ENCODE peak calls at places on chromosomes 3 and 15, in seven cellular contexts. One of them, this sample, is unnamed.

GRCh38 chr15:33621156-33621555 is 310.4 kb downstream of the RYR3 start:
- DNase-seq in right lobe of liver: no peak
- DNase-seq in fibroblast of villous mesenchyme: no peak
- DNase-seq in spleen: no peak
- DNase-seq in psoas muscle: no peak
- DNase-seq in IMR-90: no peak
- DNase-seq in OCI-LY7: no peak
- DNase-seq in this sample: no peak

GRCh38 chr15:89823836-89824606 is 9.4 kb upstream of the ANPEP start:
- DNase-seq in right lobe of liver: no peak
- DNase-seq in OCI-LY7: no peak
- DNase-seq in psoas muscle: no peak
- DNase-seq in spleen: peak
- DNase-seq in fibroblast of villous mesenchyme: no peak
- DNase-seq in IMR-90: no peak
- DNase-seq in this sample: no peak

GRCh38 chr3:188233320-188233719 is 79.4 kb downstream of the LPP start:
- DNase-seq in OCI-LY7: no peak
- DNase-seq in IMR-90: peak
- DNase-seq in right lobe of liver: no peak
- DNase-seq in fibroblast of villous mesenchyme: no peak
- DNase-seq in psoas muscle: no peak
- DNase-seq in spleen: no peak
- DNase-seq in this sample: no peak

GRCh38 chr3:170539886-170540285 is 46.0 kb downstream of the SLC7A14 start:
- DNase-seq in spleen: no peak
- DNase-seq in fibroblast of villous mesenchyme: no peak
- DNase-seq in right lobe of liver: no peak
- DNase-seq in OCI-LY7: no peak
- DNase-seq in psoas muscle: no peak
- DNase-seq in IMR-90: no peak
- DNase-seq in this sample: no peak

GRCh38 chr15:35141743-35142356 is 56.8 kb upstream of the NANOGP8 start:
- DNase-seq in spleen: no peak
- DNase-seq in OCI-LY7: no peak
- DNase-seq in IMR-90: peak
- DNase-seq in psoas muscle: no peak
- DNase-seq in right lobe of liver: no peak
- DNase-seq in fibroblast of villous mesenchyme: peak
- DNase-seq in this sample: peak

GRCh38 chr15:34717729-34718128 is 37.1 kb downstream of the GJD2 start:
- DNase-seq in fibroblast of villous mesenchyme: no peak
- DNase-seq in OCI-LY7: no peak
- DNase-seq in right lobe of liver: no peak
- DNase-seq in IMR-90: peak
- DNase-seq in psoas muscle: no peak
- DNase-seq in spleen: no peak
- DNase-seq in this sample: no peak

GRCh38 chr15:31352911-31353811 is 26.5 kb downstream of the KLF13 start:
- DNase-seq in OCI-LY7: peak
- DNase-seq in psoas muscle: peak
- DNase-seq in right lobe of liver: no peak
- DNase-seq in IMR-90: peak
- DNase-seq in fibroblast of villous mesenchyme: peak
- DNase-seq in spleen: peak
- DNase-seq in this sample: peak

GRCh38 chr3:149021830-149022229 is 30.5 kb downstream of the GYG1 start:
- DNase-seq in IMR-90: no peak
- DNase-seq in OCI-LY7: no peak
- DNase-seq in psoas muscle: no peak
- DNase-seq in spleen: no peak
- DNase-seq in fibroblast of villous mesenchyme: no peak
- DNase-seq in right lobe of liver: no peak
- DNase-seq in this sample: no peak

GRCh38 chr3:23805228-23805880 is 401 bp upstream of the UBE2E1 start:
- DNase-seq in spleen: no peak
- DNase-seq in psoas muscle: no peak
- DNase-seq in IMR-90: no peak
- DNase-seq in OCI-LY7: peak
- DNase-seq in right lobe of liver: no peak
- DNase-seq in fibroblast of villous mesenchyme: no peak
- DNase-seq in this sample: no peak

GRCh38 chr3:132904-133303 is 63.7 kb upstream of the CHL1 start:
- DNase-seq in OCI-LY7: no peak
- DNase-seq in psoas muscle: no peak
- DNase-seq in spleen: no peak
- DNase-seq in right lobe of liver: no peak
- DNase-seq in IMR-90: no peak
- DNase-seq in fibroblast of villous mesenchyme: no peak
- DNase-seq in this sample: no peak

GRCh38 chr15:78205856-78206255 is 28.5 kb downstream of the ACSBG1 start:
- DNase-seq in right lobe of liver: no peak
- DNase-seq in psoas muscle: no peak
- DNase-seq in OCI-LY7: no peak
- DNase-seq in IMR-90: no peak
- DNase-seq in fibroblast of villous mesenchyme: no peak
- DNase-seq in spleen: no peak
- DNase-seq in this sample: no peak

GRCh38 chr3:69420781-69421520 is 35.1 kb upstream of the FRMD4B start:
- DNase-seq in IMR-90: no peak
- DNase-seq in right lobe of liver: peak
- DNase-seq in spleen: no peak
- DNase-seq in fibroblast of villous mesenchyme: no peak
- DNase-seq in psoas muscle: no peak
- DNase-seq in OCI-LY7: no peak
- DNase-seq in this sample: no peak

GRCh38 chr3:29384640-29385039 is 103.8 kb downstream of the RBMS3 start:
- DNase-seq in spleen: no peak
- DNase-seq in fibroblast of villous mesenchyme: peak
- DNase-seq in IMR-90: peak
- DNase-seq in OCI-LY7: no peak
- DNase-seq in right lobe of liver: no peak
- DNase-seq in psoas muscle: no peak
- DNase-seq in this sample: peak

GRCh38 chr15:90309050-90309449 is 43.0 kb upstream of the ZNF774 start:
- DNase-seq in spleen: no peak
- DNase-seq in OCI-LY7: no peak
- DNase-seq in IMR-90: no peak
- DNase-seq in psoas muscle: no peak
- DNase-seq in fibroblast of villous mesenchyme: no peak
- DNase-seq in right lobe of liver: no peak
- DNase-seq in this sample: no peak

GRCh38 chr3:52819936-52820335 is 10.5 kb downstream of the ITIH4 start:
- DNase-seq in psoas muscle: no peak
- DNase-seq in IMR-90: no peak
- DNase-seq in right lobe of liver: no peak
- DNase-seq in spleen: no peak
- DNase-seq in OCI-LY7: no peak
- DNase-seq in fibroblast of villous mesenchyme: no peak
- DNase-seq in this sample: no peak

DNA sequence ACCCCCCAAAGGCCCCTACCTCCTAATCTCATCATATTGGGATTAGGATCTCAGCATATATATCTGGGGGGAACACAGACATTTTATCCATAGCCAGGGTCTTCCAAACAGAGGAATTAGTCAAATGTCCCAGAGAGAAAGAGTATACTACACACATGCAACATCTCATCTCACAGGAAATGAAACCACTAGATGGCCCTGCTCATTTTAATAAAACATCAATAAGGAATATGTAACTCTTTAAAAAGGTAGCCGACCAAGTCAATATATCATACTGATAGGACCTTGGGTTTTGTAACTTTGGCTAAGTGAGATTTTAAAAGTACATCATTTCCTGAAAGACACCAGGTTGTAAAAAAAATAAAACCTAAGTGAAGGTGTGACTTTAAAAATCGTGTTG is 45.6 kb upstream of the THSD4 start:
- DNase-seq in OCI-LY7: no peak
- DNase-seq in psoas muscle: no peak
- DNase-seq in right lobe of liver: no peak
- DNase-seq in IMR-90: no peak
- DNase-seq in spleen: no peak
- DNase-seq in fibroblast of villous mesenchyme: no peak
- DNase-seq in this sample: no peak
- TF ChIP-seq CTCF in OCI-LY7: peak
- TF ChIP-seq CTCF in psoas muscle: no peak
- TF ChIP-seq CTCF in right lobe of liver: no peak
- TF ChIP-seq CTCF in IMR-90: no peak
- TF ChIP-seq CTCF in spleen: no peak
- TF ChIP-seq CTCF in fibroblast of villous mesenchyme: no peak
- TF ChIP-seq CTCF in this sample: peak

GRCh38 chr15:38652183-38652794 is 87.7 kb upstream of the RASGRP1 start:
- DNase-seq in spleen: no peak
- DNase-seq in psoas muscle: no peak
- DNase-seq in fibroblast of villous mesenchyme: no peak
- DNase-seq in OCI-LY7: peak
- DNase-seq in right lobe of liver: no peak
- DNase-seq in IMR-90: no peak
- DNase-seq in this sample: no peak

GRCh38 chr15:38650384-38650783 is 85.8 kb upstream of the RASGRP1 start:
- DNase-seq in spleen: no peak
- DNase-seq in psoas muscle: no peak
- DNase-seq in fibroblast of villous mesenchyme: no peak
- DNase-seq in right lobe of liver: no peak
- DNase-seq in OCI-LY7: peak
- DNase-seq in IMR-90: no peak
- DNase-seq in this sample: no peak

GRCh38 chr15:38650936-38651327 is 86.3 kb upstream of the RASGRP1 start:
- DNase-seq in psoas muscle: no peak
- DNase-seq in IMR-90: no peak
- DNase-seq in right lobe of liver: no peak
- DNase-seq in OCI-LY7: peak
- DNase-seq in fibroblast of villous mesenchyme: no peak
- DNase-seq in spleen: no peak
- DNase-seq in this sample: no peak

GRCh38 chr15:38651328-38652038 is 86.9 kb upstream of the RASGRP1 start:
- DNase-seq in right lobe of liver: no peak
- DNase-seq in OCI-LY7: peak
- DNase-seq in psoas muscle: no peak
- DNase-seq in fibroblast of villous mesenchyme: no peak
- DNase-seq in IMR-90: no peak
- DNase-seq in spleen: peak
- DNase-seq in this sample: no peak

GRCh38 chr15:38652998-38653397 is 88.4 kb upstream of the RASGRP1 start:
- DNase-seq in fibroblast of villous mesenchyme: no peak
- DNase-seq in IMR-90: no peak
- DNase-seq in psoas muscle: no peak
- DNase-seq in OCI-LY7: peak
- DNase-seq in right lobe of liver: no peak
- DNase-seq in spleen: no peak
- DNase-seq in this sample: no peak
- H3K4me3 ChIP-seq in fibroblast of villous mesenchyme: no peak
- H3K4me3 ChIP-seq in IMR-90: no peak
- H3K4me3 ChIP-seq in psoas muscle: no peak
- H3K4me3 ChIP-seq in OCI-LY7: peak
- H3K4me3 ChIP-seq in right lobe of liver: no peak
- H3K4me3 ChIP-seq in spleen: peak
- H3K4me3 ChIP-seq in this sample: no peak

GRCh38 chr3:126939347-126939735 is 43.6 kb upstream of the PLXNA1 start:
- DNase-seq in psoas muscle: no peak
- DNase-seq in fibroblast of villous mesenchyme: no peak
- DNase-seq in OCI-LY7: no peak
- DNase-seq in right lobe of liver: no peak
- DNase-seq in IMR-90: no peak
- DNase-seq in spleen: peak
- DNase-seq in this sample: no peak
- TF ChIP-seq CTCF in psoas muscle: no peak
- TF ChIP-seq CTCF in fibroblast of villous mesenchyme: no peak
- TF ChIP-seq CTCF in OCI-LY7: peak
- TF ChIP-seq CTCF in right lobe of liver: no peak
- TF ChIP-seq CTCF in IMR-90: no peak
- TF ChIP-seq CTCF in spleen: no peak
- TF ChIP-seq CTCF in this sample: peak

DNA sequence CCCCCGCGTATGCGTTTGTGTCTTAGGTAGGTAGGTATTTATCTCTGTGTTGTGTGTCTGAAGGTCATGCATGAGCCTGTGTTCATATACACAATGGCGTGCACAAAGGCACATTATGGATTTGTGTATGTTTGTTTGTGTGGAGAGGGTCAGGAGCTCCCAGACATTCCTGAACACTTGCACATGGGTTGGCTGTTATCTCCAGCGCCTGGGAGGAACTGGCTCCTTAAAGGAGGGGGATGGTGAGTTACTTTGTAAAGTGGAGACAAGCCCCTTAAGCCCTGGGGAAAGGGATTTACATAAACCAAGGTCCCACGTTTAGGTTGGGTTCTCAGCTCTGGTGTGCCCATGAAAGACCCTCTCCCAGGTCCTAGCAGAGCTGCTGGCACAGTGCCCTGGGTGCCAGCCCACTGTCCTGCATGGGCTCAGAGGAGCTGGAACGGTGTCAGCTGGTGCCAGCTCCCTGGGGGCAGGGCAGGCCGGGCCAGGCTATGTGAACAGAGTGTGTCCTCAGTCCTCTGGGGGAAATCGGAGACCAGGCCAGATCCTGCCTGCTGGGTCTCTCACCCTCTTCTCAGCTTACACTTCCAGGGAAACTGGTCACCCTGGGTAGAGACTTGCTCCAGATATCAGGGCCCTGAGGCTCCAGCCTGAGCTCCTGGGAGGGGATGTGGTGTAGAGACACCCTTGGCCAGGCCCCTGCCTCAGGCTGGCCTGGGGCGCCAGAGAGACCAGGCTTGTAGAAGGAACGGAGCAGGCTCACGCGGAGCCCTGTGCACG is 25.1 kb downstream of the SNX33 start:
- DNase-seq in IMR-90: peak
- DNase-seq in psoas muscle: no peak
- DNase-seq in fibroblast of villous mesenchyme: peak
- DNase-seq in right lobe of liver: no peak
- DNase-seq in spleen: no peak
- DNase-seq in OCI-LY7: no peak
- DNase-seq in this sample: peak
- H3K4me3 ChIP-seq in IMR-90: no peak
- H3K4me3 ChIP-seq in psoas muscle: no peak
- H3K4me3 ChIP-seq in fibroblast of villous mesenchyme: peak
- H3K4me3 ChIP-seq in right lobe of liver: no peak
- H3K4me3 ChIP-seq in spleen: no peak
- H3K4me3 ChIP-seq in OCI-LY7: no peak
- H3K4me3 ChIP-seq in this sample: peak

This sample was measured in choroid plexus epithelial cell.